ENCODE peak calls at places on chromosomes 6 and 20, in eight cellular contexts. C is DMS 273 treated with DMSO at 0.1 percent for 48 hours; D is AG09319; Q is uterus; T is fibroblast of the conjunctiva; F is activated CD8-positive, alpha-beta memory T cell treated with anti-CD3 and anti-CD28 coated beads, Interleukin-2, amount 50 U/mL, for 4 hours; I is right cardiac atrium; G is NCI-H1694 treated with DMSO at 0.1 percent for 48 hours. J is an unnamed sample.

GRCh38 chr6:786946-787763 is 94.2 kb upstream of the EXOC2 start:
- DNase-seq in C (no peak), D (no peak), Q (no peak), T (no peak), F (no peak), I (no peak), G (peak; percentile 4), J (no peak)

GRCh38 chr6:44093750-44094402 is 33.4 kb downstream of the MRPL14 start:
- DNase-seq in C (no peak), D (no peak), Q (no peak), T (no peak), F (no peak), I (no peak), G (no peak), J (no peak)

GRCh38 chr20:57124800-57125399 is 141.5 kb downstream of the BMP7 start:
- DNase-seq in C (no peak), D (no peak), Q (no peak), T (no peak), F (no peak), I (no peak), G (no peak), J (no peak)

GRCh38 chr20:50652702-50653294 is 38.5 kb downstream of the RIPOR3 start:
- DNase-seq in C (no peak), D (no peak), Q (no peak), T (no peak), F (no peak), I (no peak), G (no peak), J (no peak)

GRCh38 chr6:14372738-14373484 is 255.3 kb downstream of the CD83 start:
- DNase-seq in C (no peak), D (no peak), Q (no peak), T (no peak), F (no peak), I (no peak), G (no peak), J (no peak)

GRCh38 chr6:155103816-155104366 is 108.8 kb downstream of the TIAM2 start:
- DNase-seq in C (no peak), D (no peak), Q (no peak), T (no peak), F (peak; percentile 22), I (no peak), G (no peak), J (no peak)

GRCh38 chr6:17017416-17017815 is 84.4 kb upstream of the STMND1 start:
- DNase-seq in C (no peak), D (no peak), Q (no peak), T (no peak), F (no peak), I (no peak), G (no peak), J (no peak)

GRCh38 chr20:17534077-17534476 is 2.9 kb upstream of the BFSP1 start:
- DNase-seq in C (no peak), D (no peak), Q (no peak), T (no peak), F (no peak), I (no peak), G (no peak), J (no peak)

GRCh38 chr20:49054032-49054643 is 8.0 kb downstream of the CSE1L start:
- DNase-seq in C (no peak), D (no peak), Q (no peak), T (no peak), F (no peak), I (no peak), G (no peak), J (no peak)

GRCh38 chr6:158445426-158446085 is 114.3 kb upstream of the TMEM181 start:
- DNase-seq in C (no peak), D (no peak), Q (no peak), T (no peak), F (no peak), I (no peak), G (no peak), J (no peak)

GRCh38 chr20:31751126-31751525 is 12.0 kb downstream of the TPX2 start:
- DNase-seq in C (no peak), D (peak; percentile 86), Q (no peak), T (peak; percentile 31), F (no peak), I (no peak), G (no peak), J (no peak)

GRCh38 chr6:14804444-14805210 is 441.2 kb upstream of the JARID2 start:
- DNase-seq in C (no peak), D (peak; percentile 51), Q (peak; percentile 80), T (no peak), F (no peak), I (peak; percentile 96), G (no peak), J (peak; percentile 90)

GRCh38 chr20:22411568-22412450 is 172.6 kb downstream of the FOXA2 start:
- DNase-seq in C (no peak), D (peak; percentile 59), Q (peak; percentile 57), T (no peak), F (no peak), I (peak; percentile 83), G (no peak), J (peak; percentile 9)

GRCh38 chr20:34579191-34579661 is 20.7 kb downstream of the MAP1LC3A start:
- DNase-seq in C (no peak), D (peak; percentile 49), Q (peak; percentile 54), T (peak; percentile 67), F (no peak), I (peak; percentile 85), G (peak; percentile 19), J (peak; percentile 60)

GRCh38 chr6:79821859-79822258 is 125.5 kb downstream of the ELOVL4 start:
- DNase-seq in C (no peak), D (no peak), Q (no peak), T (no peak), F (no peak), I (no peak), G (no peak), J (no peak)

GRCh38 chr6:12138377-12138776 is 126.3 kb downstream of the HIVEP1 start:
- DNase-seq in C (no peak), D (no peak), Q (no peak), T (no peak), F (no peak), I (no peak), G (no peak), J (no peak)

GRCh38 chr20:33091147-33091546 is 11.7 kb downstream of the BPIFB4 start:
- DNase-seq in C (no peak), D (no peak), Q (no peak), T (no peak), F (no peak), I (no peak), G (no peak), J (no peak)

GRCh38 chr20:16922834-16923233 is 174.7 kb downstream of the OTOR start:
- DNase-seq in C (no peak), D (peak; percentile 75), Q (no peak), T (peak; percentile 91), F (no peak), I (no peak), G (no peak), J (no peak)

GRCh38 chr6:168674595-168674994 is 233.6 kb downstream of the SMOC2 start:
- DNase-seq in C (no peak), D (no peak), Q (no peak), T (no peak), F (no peak), I (no peak), G (no peak), J (no peak)

GRCh38 chr6:37265876-37266275 is 7.9 kb upstream of the TMEM217 start:
- DNase-seq in C (no peak), D (no peak), Q (no peak), T (no peak), F (no peak), I (no peak), G (no peak), J (no peak)

GRCh38 chr20:24584538-24585356 is 115.3 kb downstream of the SYNDIG1 start:
- DNase-seq in C (no peak), D (no peak), Q (no peak), T (peak; percentile 10), F (no peak), I (no peak), G (no peak), J (no peak)

GRCh38 chr6:3138341-3138740 is 19.0 kb downstream of the TUBB2A start:
- DNase-seq in C (no peak), D (no peak), Q (no peak), T (no peak), F (no peak), I (no peak), G (no peak), J (no peak)

GRCh38 chr6:118660218-118660569 is 8.8 kb upstream of the CEP85L start:
- DNase-seq in C (peak; percentile 72), D (no peak), Q (no peak), T (no peak), F (peak; percentile 48), I (no peak), G (peak; percentile 45), J (no peak)

GRCh38 chr6:71124340-71124739 is 164.3 kb upstream of the OGFRL1 start:
- DNase-seq in C (no peak), D (no peak), Q (no peak), T (no peak), F (no peak), I (no peak), G (no peak), J (no peak)

J was measured in heart right ventricle.